ENCODE peak calls at places on chromosomes 6 and 20, in six cellular contexts. One of them, this sample, is unnamed.

GRCh38 chr6:105492706-105493673 is 90.1 kb upstream of the PREP start:
- ATAC-seq in upper lobe of left lung: no peak
- ATAC-seq in A549: no peak
- ATAC-seq in HepG2: no peak
- ATAC-seq in K562: no peak
- ATAC-seq in GM12878: peak; percentile 83
- ATAC-seq in this sample: no peak

GRCh38 chr6:17957488-17957887 is 29.9 kb downstream of the KIF13A start:
- ATAC-seq in upper lobe of left lung: peak; percentile 22
- ATAC-seq in A549: no peak
- ATAC-seq in HepG2: no peak
- ATAC-seq in K562: peak; percentile 40
- ATAC-seq in GM12878: peak; percentile 64
- ATAC-seq in this sample: no peak

GRCh38 chr20:48465271-48465670 is 362.5 kb downstream of the PREX1 start:
- ATAC-seq in upper lobe of left lung: no peak
- ATAC-seq in A549: no peak
- ATAC-seq in HepG2: no peak
- ATAC-seq in K562: no peak
- ATAC-seq in GM12878: no peak
- ATAC-seq in this sample: no peak

GRCh38 chr6:41679696-41680095 is 41.4 kb downstream of the MDFI start:
- ATAC-seq in upper lobe of left lung: no peak
- ATAC-seq in A549: no peak
- ATAC-seq in HepG2: no peak
- ATAC-seq in K562: no peak
- ATAC-seq in GM12878: no peak
- ATAC-seq in this sample: no peak

GRCh38 chr6:139262519-139263300 is 29.1 kb downstream of the TXLNB start:
- ATAC-seq in upper lobe of left lung: no peak
- ATAC-seq in A549: no peak
- ATAC-seq in HepG2: no peak
- ATAC-seq in K562: no peak
- ATAC-seq in GM12878: peak; percentile 94
- ATAC-seq in this sample: no peak

GRCh38 chr6:148495029-148495428 is 152.4 kb downstream of the SASH1 start:
- ATAC-seq in upper lobe of left lung: peak; percentile 38
- ATAC-seq in A549: no peak
- ATAC-seq in HepG2: no peak
- ATAC-seq in K562: no peak
- ATAC-seq in GM12878: peak; percentile 59
- ATAC-seq in this sample: no peak

GRCh38 chr6:157556671-157557430 is 175.9 kb downstream of the ZDHHC14 start:
- ATAC-seq in upper lobe of left lung: no peak
- ATAC-seq in A549: no peak
- ATAC-seq in HepG2: peak; percentile 33
- ATAC-seq in K562: no peak
- ATAC-seq in GM12878: peak; percentile 27
- ATAC-seq in this sample: no peak

GRCh38 chr20:60056345-60057122 is 98.3 kb downstream of the CDH26 start:
- ATAC-seq in upper lobe of left lung: no peak
- ATAC-seq in A549: no peak
- ATAC-seq in HepG2: no peak
- ATAC-seq in K562: no peak
- ATAC-seq in GM12878: no peak
- ATAC-seq in this sample: no peak

GRCh38 chr20:32737371-32738223 is 5.7 kb downstream of the COMMD7 start:
- ATAC-seq in upper lobe of left lung: no peak
- ATAC-seq in A549: no peak
- ATAC-seq in HepG2: no peak
- ATAC-seq in K562: no peak
- ATAC-seq in GM12878: no peak
- ATAC-seq in this sample: no peak

DNA sequence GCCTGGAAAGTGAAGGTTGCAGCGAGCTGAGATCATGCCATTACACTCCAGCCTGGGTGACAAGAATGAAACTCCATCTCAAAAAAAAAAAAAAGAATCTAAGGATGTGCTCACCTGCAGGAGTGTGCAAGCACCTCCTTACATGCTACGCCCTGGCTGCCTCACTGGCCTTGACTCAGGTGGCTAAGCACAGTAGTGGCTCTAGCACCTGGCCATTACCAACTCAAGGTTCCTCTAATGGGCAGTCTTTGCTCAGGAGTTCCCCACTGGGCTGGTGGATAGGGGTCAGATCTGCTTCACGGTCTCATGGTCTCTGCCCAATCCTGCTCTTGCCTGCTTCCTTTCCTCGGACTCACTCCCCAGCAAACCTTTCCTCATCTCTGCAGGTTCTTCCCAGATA is 39.7 kb downstream of the KCNK17 start:
- ATAC-seq in upper lobe of left lung: no peak
- ATAC-seq in A549: no peak
- ATAC-seq in HepG2: no peak
- ATAC-seq in K562: no peak
- ATAC-seq in GM12878: no peak
- ATAC-seq in this sample: no peak
- TF ChIP-seq EP300 in upper lobe of left lung: no peak
- TF ChIP-seq EP300 in A549: no peak
- TF ChIP-seq EP300 in HepG2: no peak
- TF ChIP-seq EP300 in K562: no peak
- TF ChIP-seq EP300 in GM12878: no peak
- TF ChIP-seq EP300 in this sample: no peak

DNA sequence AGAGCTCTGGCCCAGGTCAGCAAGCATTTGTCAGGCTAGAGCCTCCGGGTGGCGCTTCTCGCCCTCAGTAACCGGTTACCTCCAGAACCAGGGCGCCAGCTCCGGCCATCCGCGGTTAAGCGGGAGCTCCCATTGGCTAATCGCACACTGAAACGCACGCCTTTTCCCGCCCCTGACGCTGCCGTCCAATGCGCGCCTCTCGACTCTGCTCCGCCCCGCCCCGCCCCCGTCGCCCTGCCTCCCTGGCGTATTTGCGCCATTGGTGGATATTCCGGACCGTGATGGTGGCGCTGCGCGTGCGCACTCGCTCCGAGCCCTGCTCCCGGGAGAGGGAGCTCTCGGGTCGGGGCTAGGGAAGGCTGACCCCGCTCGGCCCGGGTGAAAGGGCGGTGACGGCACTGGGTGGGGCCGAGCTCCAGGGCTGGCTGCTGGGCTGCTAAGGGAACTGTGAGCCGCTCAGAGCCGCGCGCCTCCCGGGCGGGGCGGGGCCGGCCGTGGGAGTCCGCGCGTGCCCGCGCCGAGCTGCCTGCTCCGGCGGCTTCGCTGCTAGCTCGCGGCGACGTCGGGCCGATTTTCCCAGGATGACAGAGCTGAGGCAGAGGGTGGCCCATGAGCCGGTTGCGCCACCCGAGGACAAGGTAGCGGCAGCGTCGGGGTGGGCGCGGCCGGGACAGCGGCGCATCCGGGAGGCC is at the start of gene CDS2:
- ATAC-seq in upper lobe of left lung: peak; percentile 98
- ATAC-seq in A549: peak; percentile 95
- ATAC-seq in HepG2: peak; percentile 94
- ATAC-seq in K562: peak; percentile 92
- ATAC-seq in GM12878: peak; percentile 93
- ATAC-seq in this sample: peak; percentile 96
- TF ChIP-seq EP300 in upper lobe of left lung: no peak
- TF ChIP-seq EP300 in A549: no peak
- TF ChIP-seq EP300 in HepG2: peak; percentile 35
- TF ChIP-seq EP300 in K562: no peak
- TF ChIP-seq EP300 in GM12878: no peak
- TF ChIP-seq EP300 in this sample: no peak

GRCh38 chr6:15508363-15509330 is 154.2 kb downstream of the DTNBP1 start:
- ATAC-seq in upper lobe of left lung: no peak
- ATAC-seq in A549: no peak
- ATAC-seq in HepG2: no peak
- ATAC-seq in K562: no peak
- ATAC-seq in GM12878: no peak
- ATAC-seq in this sample: no peak
- TF ChIP-seq EP300 in upper lobe of left lung: no peak
- TF ChIP-seq EP300 in A549: no peak
- TF ChIP-seq EP300 in HepG2: no peak
- TF ChIP-seq EP300 in K562: no peak
- TF ChIP-seq EP300 in GM12878: no peak
- TF ChIP-seq EP300 in this sample: no peak

GRCh38 chr20:57470666-57471495 is 54.1 kb downstream of the CTCFL start:
- ATAC-seq in upper lobe of left lung: no peak
- ATAC-seq in A549: no peak
- ATAC-seq in HepG2: no peak
- ATAC-seq in K562: no peak
- ATAC-seq in GM12878: no peak
- ATAC-seq in this sample: no peak

GRCh38 chr20:57470212-57470522 is 54.8 kb downstream of the CTCFL start:
- ATAC-seq in upper lobe of left lung: no peak
- ATAC-seq in A549: no peak
- ATAC-seq in HepG2: peak; percentile 25
- ATAC-seq in K562: peak; percentile 82
- ATAC-seq in GM12878: peak; percentile 8
- ATAC-seq in this sample: no peak

GRCh38 chr20:57467742-57468141 is 57.2 kb downstream of the CTCFL start:
- ATAC-seq in upper lobe of left lung: no peak
- ATAC-seq in A549: no peak
- ATAC-seq in HepG2: no peak
- ATAC-seq in K562: no peak
- ATAC-seq in GM12878: no peak
- ATAC-seq in this sample: no peak

GRCh38 chr20:57469418-57470211 is 55.3 kb downstream of the CTCFL start:
- ATAC-seq in upper lobe of left lung: no peak
- ATAC-seq in A549: no peak
- ATAC-seq in HepG2: no peak
- ATAC-seq in K562: no peak
- ATAC-seq in GM12878: peak; percentile 58
- ATAC-seq in this sample: peak; percentile 60

DNA sequence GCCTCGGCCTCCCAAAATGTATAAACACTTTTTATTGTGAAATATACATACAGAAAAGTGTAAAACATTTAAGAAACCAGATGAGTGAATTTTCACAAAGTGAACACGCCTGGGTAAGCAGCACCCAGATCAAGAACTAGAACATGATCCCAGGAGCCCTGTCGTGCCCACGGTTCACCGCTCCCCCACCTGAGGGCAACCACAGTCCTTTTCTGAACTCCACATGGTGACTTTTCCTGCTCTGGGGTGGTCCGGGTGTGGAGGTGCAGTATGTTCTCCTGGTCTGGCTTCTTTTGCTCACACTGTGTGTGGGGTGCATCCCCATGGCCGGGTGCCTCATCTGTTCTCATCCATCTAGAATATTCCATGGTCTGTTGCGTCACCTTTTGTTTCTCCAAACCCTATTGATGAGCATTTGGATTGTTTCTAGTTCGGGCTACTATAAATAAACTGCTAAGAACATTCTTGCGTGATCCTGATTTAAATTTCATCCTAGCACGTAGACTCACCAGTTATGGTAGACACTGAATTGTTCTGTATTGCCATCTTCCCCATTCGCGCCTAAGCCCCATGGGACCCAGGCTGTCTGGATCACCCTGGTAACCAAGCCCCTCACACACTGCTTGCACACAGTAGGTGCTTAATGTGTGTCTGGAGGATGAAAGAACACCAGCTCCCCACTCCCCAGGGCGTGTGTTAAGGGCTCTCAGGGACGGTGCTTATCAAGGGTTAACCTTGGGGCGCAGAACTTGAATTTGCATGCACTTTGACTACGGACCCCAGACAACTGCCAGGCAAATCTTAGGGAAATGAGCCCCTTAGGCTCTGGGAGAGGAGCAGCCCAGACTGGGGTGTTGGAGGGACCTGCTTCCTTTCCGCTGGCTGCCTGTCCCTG is 56.2 kb downstream of the CTCFL start:
- ATAC-seq in upper lobe of left lung: no peak
- ATAC-seq in A549: no peak
- ATAC-seq in HepG2: no peak
- ATAC-seq in K562: no peak
- ATAC-seq in GM12878: peak; percentile 39
- ATAC-seq in this sample: no peak
- TF ChIP-seq EP300 in upper lobe of left lung: no peak
- TF ChIP-seq EP300 in A549: no peak
- TF ChIP-seq EP300 in HepG2: no peak
- TF ChIP-seq EP300 in K562: no peak
- TF ChIP-seq EP300 in GM12878: no peak
- TF ChIP-seq EP300 in this sample: no peak

GRCh38 chr20:35327074-35327976 is 35.1 kb upstream of the FAM83C start:
- ATAC-seq in upper lobe of left lung: peak; percentile 68
- ATAC-seq in A549: peak; percentile 74
- ATAC-seq in HepG2: peak; percentile 94
- ATAC-seq in K562: peak; percentile 61
- ATAC-seq in GM12878: no peak
- ATAC-seq in this sample: no peak
- TF ChIP-seq EP300 in upper lobe of left lung: no peak
- TF ChIP-seq EP300 in A549: peak; percentile 34
- TF ChIP-seq EP300 in HepG2: peak; percentile 97
- TF ChIP-seq EP300 in K562: peak; percentile 38
- TF ChIP-seq EP300 in GM12878: no peak
- TF ChIP-seq EP300 in this sample: no peak

GRCh38 chr20:13147071-13147961 is 73.8 kb upstream of the ISM1 start:
- ATAC-seq in upper lobe of left lung: peak; percentile 77
- ATAC-seq in A549: no peak
- ATAC-seq in HepG2: no peak
- ATAC-seq in K562: no peak
- ATAC-seq in GM12878: no peak
- ATAC-seq in this sample: no peak
- TF ChIP-seq EP300 in upper lobe of left lung: no peak
- TF ChIP-seq EP300 in A549: no peak
- TF ChIP-seq EP300 in HepG2: no peak
- TF ChIP-seq EP300 in K562: no peak
- TF ChIP-seq EP300 in GM12878: no peak
- TF ChIP-seq EP300 in this sample: no peak

DNA sequence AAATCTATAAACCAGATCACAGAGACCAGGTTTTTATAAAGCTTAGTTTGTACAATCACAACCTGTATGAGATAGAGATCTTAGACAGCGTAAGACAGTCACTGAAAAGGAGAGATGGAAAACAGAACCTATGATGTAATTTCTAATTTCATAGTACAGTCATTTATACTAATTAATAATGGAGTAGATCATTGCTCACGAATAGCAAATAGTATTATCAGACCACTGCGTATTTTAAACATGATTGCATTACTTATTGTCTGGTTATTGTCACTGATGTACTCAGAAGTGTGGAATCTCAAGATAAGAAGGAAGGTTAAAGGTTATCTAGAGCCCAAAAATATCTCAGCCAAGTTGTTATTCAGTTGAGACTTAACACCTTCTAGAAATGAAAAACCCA is 115.6 kb downstream of the KHDC1L start:
- ATAC-seq in upper lobe of left lung: no peak
- ATAC-seq in A549: no peak
- ATAC-seq in HepG2: no peak
- ATAC-seq in K562: no peak
- ATAC-seq in GM12878: no peak
- ATAC-seq in this sample: no peak
- TF ChIP-seq EP300 in upper lobe of left lung: no peak
- TF ChIP-seq EP300 in A549: no peak
- TF ChIP-seq EP300 in HepG2: no peak
- TF ChIP-seq EP300 in K562: no peak
- TF ChIP-seq EP300 in GM12878: no peak
- TF ChIP-seq EP300 in this sample: no peak

GRCh38 chr6:137810554-137811120 is 56.4 kb upstream of the TNFAIP3 start:
- ATAC-seq in upper lobe of left lung: no peak
- ATAC-seq in A549: no peak
- ATAC-seq in HepG2: peak; percentile 69
- ATAC-seq in K562: no peak
- ATAC-seq in GM12878: no peak
- ATAC-seq in this sample: no peak
- TF ChIP-seq EP300 in upper lobe of left lung: no peak
- TF ChIP-seq EP300 in A549: no peak
- TF ChIP-seq EP300 in HepG2: peak; percentile 70
- TF ChIP-seq EP300 in K562: no peak
- TF ChIP-seq EP300 in GM12878: no peak
- TF ChIP-seq EP300 in this sample: no peak

This sample was measured in gastroesophageal sphincter.